ENCODE peak calls at places on chromosomes 4 and X, in seven cellular contexts. Z, D, Q, O, R, L and W are unnamed samples.
A peak's percentile ranks its signal among the peaks of the same experiment; 100 is the strongest.

GRCh38 chr4:140240237-140240636 is 86.3 kb upstream of the MAML3 start:
- DNase-seq in Z (no peak), D (no peak), Q (no peak), O (no peak), R (no peak), L (no peak), W (no peak)

GRCh38 chr4:123315617-123316016 is 81.0 kb upstream of the SPRY1 start:
- DNase-seq in Z (no peak), D (no peak), Q (no peak), O (no peak), R (peak; percentile 5), L (no peak), W (no peak)

GRCh38 chr4:15425520-15425919 is 2.3 kb upstream of the C1QTNF7 start:
- DNase-seq in Z (no peak), D (no peak), Q (no peak), O (no peak), R (no peak), L (no peak), W (no peak)

GRCh38 chrX:107744868-107745267 is 30.7 kb downstream of the TSC22D3 start:
- DNase-seq in Z (no peak), D (no peak), Q (no peak), O (no peak), R (no peak), L (no peak), W (no peak)

GRCh38 chr4:128711361-128711760 is 98.1 kb upstream of the JADE1 start:
- DNase-seq in Z (no peak), D (no peak), Q (no peak), O (no peak), R (no peak), L (peak; percentile 52), W (no peak)

GRCh38 chrX:46574337-46574940 is 874 bp downstream of the CHST7 start:
- DNase-seq in Z (no peak), D (no peak), Q (peak; percentile 39), O (no peak), R (no peak), L (peak; percentile 37), W (peak; percentile 45)

GRCh38 chr4:80967346-80967745 is 63.2 kb upstream of the BMP3 start:
- DNase-seq in Z (no peak), D (no peak), Q (no peak), O (no peak), R (no peak), L (no peak), W (peak; percentile 1)

GRCh38 chr4:71389149-71389840 is 50.5 kb downstream of the SLC4A4 start:
- DNase-seq in Z (no peak), D (no peak), Q (no peak), O (peak; percentile 81), R (no peak), L (no peak), W (peak; percentile 71)

GRCh38 chr4:180751009-180751408 is 1492.2 kb upstream of the TENM3 start:
- DNase-seq in Z (no peak), D (no peak), Q (no peak), O (peak; percentile 81), R (no peak), L (peak; percentile 24), W (no peak)

GRCh38 chrX:136528645-136529315 is 3.2 kb upstream of the VGLL1 start:
- DNase-seq in Z (no peak), D (no peak), Q (peak; percentile 45), O (no peak), R (peak; percentile 67), L (peak; percentile 5), W (peak; percentile 63)

GRCh38 chrX:72041901-72042859 is 89.5 kb downstream of the RTL5 start:
- DNase-seq in Z (no peak), D (no peak), Q (no peak), O (peak; percentile 38), R (no peak), L (peak; percentile 41), W (no peak)

GRCh38 chr4:75643651-75644050 is 13.3 kb upstream of the CDKL2 start:
- DNase-seq in Z (no peak), D (no peak), Q (no peak), O (no peak), R (no peak), L (no peak), W (no peak)

GRCh38 chr4:151685303-151685702 is 75.5 kb downstream of the GATB start:
- DNase-seq in Z (no peak), D (no peak), Q (no peak), O (no peak), R (no peak), L (no peak), W (no peak)
- H2AK5ac ChIP-seq in Z (no peak overlapping the region), D (no peak overlapping the region), Q (no peak overlapping the region), O (no peak overlapping the region), R (no peak overlapping the region), L (no peak overlapping the region), W (no peak overlapping the region)

GRCh38 chr4:60250657-60251056 is 949.5 kb upstream of the ADGRL3 start:
- DNase-seq in Z (no peak), D (no peak), Q (no peak), O (no peak), R (no peak), L (no peak), W (no peak)
- H3K23ac ChIP-seq in Z (no peak overlapping the region), D (no peak overlapping the region), Q (no peak overlapping the region), O (no peak overlapping the region), R (no peak overlapping the region), L (no peak overlapping the region), W (no peak overlapping the region)

GRCh38 chrX:78322863-78323262 is 4.5 kb downstream of the CYSLTR1 start:
- DNase-seq in Z (no peak), D (no peak), Q (no peak), O (no peak), R (no peak), L (no peak), W (no peak)

GRCh38 chrX:78316310-78316709 is 11.1 kb downstream of the CYSLTR1 start:
- DNase-seq in Z (no peak), D (no peak), Q (no peak), O (no peak), R (no peak), L (no peak), W (no peak)

GRCh38 chrX:78327370-78328048 is at the start of gene CYSLTR1:
- DNase-seq in Z (no peak), D (no peak), Q (no peak), O (no peak), R (no peak), L (no peak), W (no peak)

GRCh38 chrX:78321809-78322208 is 5.6 kb downstream of the CYSLTR1 start:
- DNase-seq in Z (no peak), D (no peak), Q (no peak), O (no peak), R (no peak), L (no peak), W (no peak)
- H2BK120ac ChIP-seq in Z (no peak overlapping the region), D (no peak overlapping the region), Q (no peak overlapping the region), O (no peak overlapping the region), R (no peak overlapping the region), L (no peak overlapping the region), W (no peak overlapping the region)

GRCh38 chrX:10415704-10416001 is 204.7 kb downstream of the MID1 start:
- DNase-seq in Z (no peak), D (no peak), Q (no peak), O (peak; percentile 51), R (no peak), L (no peak), W (no peak)
- H2AK5ac ChIP-seq in Z (no peak overlapping the region), D (no peak overlapping the region), Q (no peak overlapping the region), O (no peak overlapping the region), R (no peak overlapping the region), L (no peak overlapping the region), W (no peak overlapping the region)

GRCh38 chr4:69759189-69759604 is 1.2 kb downstream of the SULT1B1 start:
- DNase-seq in Z (no peak), D (no peak), Q (no peak), O (no peak), R (no peak), L (no peak), W (no peak)

GRCh38 chr4:69764311-69764710 is 3.9 kb upstream of the SULT1B1 start:
- DNase-seq in Z (no peak), D (no peak), Q (no peak), O (no peak), R (no peak), L (no peak), W (no peak)

GRCh38 chr4:69763233-69763632 is 2.8 kb upstream of the SULT1B1 start:
- DNase-seq in Z (no peak), D (no peak), Q (no peak), O (no peak), R (no peak), L (no peak), W (no peak)

GRCh38 chr4:69757464-69757863 is 3.0 kb downstream of the SULT1B1 start:
- DNase-seq in Z (no peak), D (no peak), Q (no peak), O (no peak), R (no peak), L (no peak), W (no peak)

GRCh38 chr4:69760455-69760854 is at the start of gene SULT1B1:
- DNase-seq in Z (no peak), D (no peak), Q (no peak), O (peak; percentile 43), R (no peak), L (peak; percentile 45), W (no peak)
- H3K23ac ChIP-seq in Z (no peak within 1 kb of the TSS), D (no peak within 1 kb of the TSS), Q (no peak within 1 kb of the TSS), O (no peak within 1 kb of the TSS), R (no peak within 1 kb of the TSS), L (no peak within 1 kb of the TSS), W (no peak within 1 kb of the TSS)

GRCh38 chr4:77701111-77701510 is 95.5 kb downstream of the CXCL13 start:
- DNase-seq in Z (no peak), D (no peak), Q (no peak), O (no peak), R (no peak), L (no peak), W (no peak)

GRCh38 chr4:77695769-77696168 is 90.1 kb downstream of the CXCL13 start:
- DNase-seq in Z (no peak), D (no peak), Q (no peak), O (peak; percentile 97), R (no peak), L (peak; percentile 96), W (peak; percentile 71)

GRCh38 chr4:77697860-77698599 is 92.4 kb downstream of the CXCL13 start:
- DNase-seq in Z (no peak), D (no peak), Q (peak; percentile 65), O (peak; percentile 67), R (no peak), L (peak; percentile 79), W (peak; percentile 79)

GRCh38 chr4:77699731-77700210 is 94.2 kb downstream of the CXCL13 start:
- DNase-seq in Z (no peak), D (peak; percentile 55), Q (peak; percentile 62), O (peak; percentile 93), R (peak; percentile 46), L (peak; percentile 94), W (peak; percentile 93)
- H2BK120ac ChIP-seq in Z (no peak overlapping the region), D (no peak overlapping the region), Q (no peak overlapping the region), O (peak overlapping the region; percentile 68), R (no peak overlapping the region), L (no peak overlapping the region), W (no peak overlapping the region)

GRCh38 chr4:40214661-40215418 is 18.0 kb downstream of the RHOH start:
- DNase-seq in Z (no peak), D (no peak), Q (no peak), O (no peak), R (no peak), L (no peak), W (no peak)
- H2AK5ac ChIP-seq in Z (no peak overlapping the region), D (no peak overlapping the region), Q (no peak overlapping the region), O (no peak overlapping the region), R (no peak overlapping the region), L (no peak overlapping the region), W (no peak overlapping the region)